ENCODE peak calls at places on chromosomes 2 and 18, in seven cellular contexts. G, S, Y, Q, K, D and J are unnamed samples.

GRCh38 chr2:212157011-212157410 is 381.6 kb downstream of the ERBB4 start:
- DNase-seq in Y (no peak), Q (no peak), S (no peak), G (no peak), K (no peak), D (no peak), J (no peak)

GRCh38 chr18:57107141-57107832 is 39.6 kb upstream of the BOD1L2 start:
- DNase-seq in G (no peak), K (peak; percentile 45), Y (no peak), S (no peak), D (no peak), Q (peak; percentile 65), J (peak; percentile 10)

GRCh38 chr2:237978058-237978712 is 11.4 kb downstream of the UBE2F start:
- DNase-seq in K (no peak), Q (no peak), S (no peak), G (no peak), Y (no peak), D (no peak), J (peak; percentile 6)

GRCh38 chr2:122706757-122707223 is 951.3 kb downstream of the TSN start:
- DNase-seq in Q (peak; percentile 65), S (no peak), G (no peak), D (no peak), Y (no peak), K (no peak), J (no peak)

GRCh38 chr2:218839430-218839829 is 7.8 kb upstream of the PRKAG3 start:
- DNase-seq in D (no peak), S (no peak), K (no peak), G (no peak), Q (no peak), Y (peak; percentile 29), J (no peak)

GRCh38 chr2:121387591-121388325 is 102.8 kb upstream of the TFCP2L1 start:
- DNase-seq in Y (no peak), S (no peak), Q (no peak), K (no peak), D (no peak), G (no peak), J (no peak)

GRCh38 chr2:199455533-199456382 is 2.0 kb downstream of the SATB2 start:
- DNase-seq in D (no peak), Y (peak; percentile 62), S (no peak), G (no peak), K (no peak), Q (peak; percentile 43), J (peak; percentile 68)

GRCh38 chr2:204670756-204671155 is 125.5 kb downstream of the PARD3B start:
- DNase-seq in K (no peak), D (no peak), G (no peak), S (no peak), Y (no peak), Q (no peak), J (no peak)

GRCh38 chr2:204365778-204366177 is 179.5 kb upstream of the PARD3B start:
- DNase-seq in D (no peak), Q (no peak), K (no peak), G (no peak), S (no peak), Y (no peak), J (no peak)

GRCh38 chr2:5145801-5146200 is 546.4 kb upstream of the SOX11 start:
- DNase-seq in K (no peak), S (no peak), G (no peak), Y (no peak), Q (no peak), D (no peak), J (no peak)

GRCh38 chr18:63624863-63625262 is 19.2 kb downstream of the SERPINB4 start:
- DNase-seq in D (no peak), G (no peak), S (no peak), Q (no peak), K (no peak), Y (no peak), J (no peak)
- H3K9me3 ChIP-seq in D (peaks cover 15% of the 10 kb centered on the region), G (peaks cover 4% of the 10 kb centered on the region), S (peaks cover 22% of the 10 kb centered on the region), Q (peaks cover 19% of the 10 kb centered on the region), K (no peaks in the 10 kb centered on the region), Y (no peaks in the 10 kb centered on the region), J (no peaks in the 10 kb centered on the region)

DNA sequence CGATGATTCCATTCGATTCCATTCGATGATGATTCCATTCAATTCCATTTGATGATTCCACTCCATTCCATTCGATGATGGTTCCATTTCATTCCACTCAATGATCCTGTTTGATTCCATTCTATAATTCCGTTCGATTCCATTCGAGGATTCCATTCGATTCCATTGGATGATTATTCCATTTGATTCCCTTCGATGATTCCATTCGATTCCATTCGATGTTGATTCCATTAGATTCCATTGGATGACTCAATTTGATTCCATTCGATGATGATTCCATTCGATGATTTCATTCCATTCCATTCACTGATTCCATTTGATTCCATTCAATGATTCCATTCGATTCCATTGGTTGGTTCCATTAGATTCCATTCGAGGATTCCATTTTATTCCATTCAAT is 1084.4 kb downstream of the RPIA start:
- DNase-seq in Y (no peak), K (no peak), D (no peak), Q (no peak), G (no peak), S (no peak), J (no peak)
- H3K9me3 ChIP-seq in Y (peaks cover 82% of the 10 kb centered on the region), K (no peaks in the 10 kb centered on the region), D (peaks cover 31% of the 10 kb centered on the region), Q (peaks cover 85% of the 10 kb centered on the region), G (peaks cover 16% of the 10 kb centered on the region), S (peaks cover 45% of the 10 kb centered on the region), J (peaks cover 83% of the 10 kb centered on the region)

DNA sequence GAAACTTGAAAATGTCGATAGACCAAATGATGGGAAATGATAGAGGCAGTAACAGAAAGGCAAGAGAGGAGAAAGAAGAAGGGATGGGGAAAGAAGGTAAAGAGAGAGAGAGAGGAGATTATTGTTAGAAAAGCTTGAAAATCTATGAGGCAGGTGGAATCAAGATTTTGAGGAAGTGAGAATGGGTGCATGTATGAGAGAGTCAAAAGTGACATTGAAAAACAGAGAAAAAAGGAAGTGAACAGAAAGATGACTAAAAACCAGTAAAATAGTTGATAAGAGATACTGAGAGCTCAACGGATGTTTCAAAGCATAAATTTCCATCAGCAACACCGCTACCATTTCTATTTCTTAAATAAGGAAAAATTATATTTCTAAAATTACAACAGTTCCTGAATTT is 327.4 kb upstream of the CWC22 start:
- DNase-seq in Y (no peak), Q (no peak), D (no peak), G (no peak), S (no peak), K (peak; percentile 12), J (peak; percentile 81)
- H3K9me3 ChIP-seq in Y (peaks cover 17% of the 10 kb centered on the region), Q (peaks cover 16% of the 10 kb centered on the region), D (no peaks in the 10 kb centered on the region), G (peaks cover 3% of the 10 kb centered on the region), S (peaks cover 23% of the 10 kb centered on the region), K (no peaks in the 10 kb centered on the region), J (peaks cover 36% of the 10 kb centered on the region)

GRCh38 chr2:226635221-226635620 is 164.4 kb downstream of the IRS1 start:
- DNase-seq in Y (no peak), Q (no peak), G (no peak), K (no peak), S (no peak), D (no peak), J (no peak)
- H3K9me3 ChIP-seq in Y (no peaks in the 10 kb centered on the region), Q (no peaks in the 10 kb centered on the region), G (no peaks in the 10 kb centered on the region), K (no peaks in the 10 kb centered on the region), S (no peaks in the 10 kb centered on the region), D (no peaks in the 10 kb centered on the region), J (no peaks in the 10 kb centered on the region)